ENCODE peak calls at places on chromosomes 16 and 17, in six cellular contexts. W, N, P, T, Z and L are unnamed samples.

GRCh38 chr16:69894675-69895074 is 56.5 kb upstream of the CLEC18A start:
- DNase-seq in W (no peak), N (no peak), P (no peak), T (no peak), Z (no peak), L (peak; percentile 83)

GRCh38 chr17:40714473-40714872 is 10.9 kb upstream of the KRT24 start:
- DNase-seq in W (no peak), N (no peak), P (no peak), T (no peak), Z (no peak), L (no peak)

GRCh38 chr16:77946834-77947233 is 75.5 kb upstream of the CLEC3A start:
- DNase-seq in W (no peak), N (peak; percentile 14), P (no peak), T (no peak), Z (no peak), L (no peak)

GRCh38 chr17:79888811-79889634 is 49.8 kb upstream of the CBX4 start:
- DNase-seq in W (no peak), N (no peak), P (no peak), T (peak; percentile 35), Z (no peak), L (no peak)

GRCh38 chr16:79011282-79011681 is 589.3 kb downstream of the MAF start:
- DNase-seq in W (no peak), N (no peak), P (no peak), T (no peak), Z (no peak), L (no peak)

GRCh38 chr17:19331134-19331533 is 31.4 kb downstream of the B9D1 start:
- DNase-seq in W (no peak), N (peak; percentile 92), P (no peak), T (no peak), Z (no peak), L (no peak)

GRCh38 chr16:5756969-5757368 is 659.4 kb upstream of the EEF2KMT start:
- DNase-seq in W (no peak), N (no peak), P (no peak), T (no peak), Z (no peak), L (no peak)

GRCh38 chr17:27233059-27233458 is 60.9 kb upstream of the WSB1 start:
- DNase-seq in W (no peak), N (no peak), P (no peak), T (no peak), Z (no peak), L (no peak)

GRCh38 chr16:63804126-63804525 is 1317.7 kb downstream of the CDH11 start:
- DNase-seq in W (no peak), N (no peak), P (no peak), T (no peak), Z (no peak), L (no peak)

GRCh38 chr16:87040169-87041117 is 276.7 kb downstream of the C16orf95 start:
- DNase-seq in W (no peak), N (no peak), P (no peak), T (no peak), Z (no peak), L (no peak)

GRCh38 chr16:4116328-4117249 is at the start of gene ADCY9:
- DNase-seq in W (peak; percentile 88), N (peak; percentile 73), P (peak; percentile 86), T (peak; percentile 92), Z (peak; percentile 93), L (peak; percentile 24)

GRCh38 chr17:15351487-15351840 is 10.1 kb upstream of the TEKT3 start:
- DNase-seq in W (no peak), N (no peak), P (no peak), T (no peak), Z (no peak), L (no peak)

GRCh38 chr16:84281077-84281476 is 13.6 kb upstream of the WFDC1 start:
- DNase-seq in W (no peak), N (peak; percentile 9), P (no peak), T (no peak), Z (no peak), L (no peak)

GRCh38 chr16:84284168-84284722 is 10.4 kb upstream of the WFDC1 start:
- DNase-seq in W (peak; percentile 73), N (no peak), P (peak; percentile 59), T (no peak), Z (peak; percentile 83), L (no peak)

GRCh38 chr16:84282533-84282932 is 12.1 kb upstream of the WFDC1 start:
- DNase-seq in W (no peak), N (no peak), P (no peak), T (no peak), Z (no peak), L (no peak)

GRCh38 chr16:84286568-84287220 is 8.0 kb upstream of the WFDC1 start:
- DNase-seq in W (peak; percentile 74), N (peak; percentile 47), P (peak; percentile 75), T (no peak), Z (peak; percentile 87), L (no peak)

DNA sequence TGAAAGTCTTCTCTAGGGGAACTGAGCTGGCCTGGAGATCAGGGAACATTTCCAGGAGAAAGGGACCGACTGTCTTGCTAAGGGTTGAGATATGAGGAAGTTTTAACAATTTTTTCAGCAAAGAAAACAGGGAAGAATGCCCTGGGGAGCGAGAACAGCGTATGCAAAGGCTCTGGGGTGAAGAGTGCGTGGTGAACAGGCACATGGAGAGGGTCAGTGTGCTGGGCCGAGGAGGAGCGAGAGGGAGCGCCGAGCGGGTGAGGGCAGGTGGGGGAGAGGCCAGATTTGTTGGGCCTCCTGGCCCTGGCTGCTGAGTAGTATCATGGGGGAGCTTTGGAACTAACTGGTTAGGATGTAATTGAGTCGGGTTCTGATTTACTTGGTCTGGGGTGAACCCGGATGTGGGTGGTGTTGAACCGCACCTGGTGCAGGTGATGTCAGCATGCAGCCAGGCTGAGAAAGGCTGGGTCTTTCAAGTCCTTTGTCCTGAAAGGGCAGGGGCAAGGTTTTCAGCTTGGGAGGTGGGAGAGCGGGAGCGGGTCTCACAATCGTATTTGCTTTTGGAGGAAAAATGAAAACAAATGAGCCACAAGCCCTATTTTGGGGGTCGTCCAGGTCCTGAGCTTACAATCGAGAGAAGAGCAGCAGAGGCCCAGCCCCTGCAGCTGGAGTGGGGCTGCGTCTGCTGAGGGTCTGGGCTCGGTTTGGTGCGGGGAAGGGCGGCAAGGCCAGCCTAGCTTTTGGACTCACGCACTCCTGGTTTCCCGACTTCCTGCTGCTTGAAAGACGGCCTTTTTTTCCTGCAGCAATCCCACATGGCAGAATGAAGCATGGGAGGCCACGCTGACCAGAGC is 11.1 kb upstream of the WFDC1 start:
- DNase-seq in W (peak; percentile 36), N (no peak), P (no peak), T (no peak), Z (no peak), L (no peak)
- H3K27ac ChIP-seq in W (peak overlapping the region; percentile 60), N (peak overlapping the region; percentile 2), P (peak overlapping the region; percentile 75), T (no peak overlapping the region), Z (no peak overlapping the region), L (no peak overlapping the region)

GRCh38 chr16:15606521-15607220 is 36.3 kb downstream of the MARF1 start:
- DNase-seq in W (no peak), N (no peak), P (no peak), T (no peak), Z (no peak), L (no peak)

GRCh38 chr16:15605869-15606520 is 37.0 kb downstream of the MARF1 start:
- DNase-seq in W (no peak), N (no peak), P (no peak), T (no peak), Z (no peak), L (no peak)

GRCh38 chr16:15609286-15609649 is 33.7 kb downstream of the MARF1 start:
- DNase-seq in W (no peak), N (no peak), P (no peak), T (no peak), Z (no peak), L (no peak)

GRCh38 chr16:15608398-15609285 is 34.3 kb downstream of the MARF1 start:
- DNase-seq in W (no peak), N (peak; percentile 60), P (no peak), T (no peak), Z (no peak), L (no peak)

GRCh38 chr16:15607700-15608396 is 35.1 kb downstream of the MARF1 start:
- DNase-seq in W (peak; percentile 65), N (peak; percentile 82), P (no peak), T (no peak), Z (peak; percentile 63), L (no peak)
- H3K27ac ChIP-seq in W (peak overlapping the region; percentile 79), N (peak overlapping the region; percentile 78), P (peak overlapping the region; percentile 22), T (no peak overlapping the region), Z (peak overlapping the region; percentile 90), L (no peak overlapping the region)

GRCh38 chr17:21242780-21243515 is 10.3 kb downstream of the NATD1 start:
- DNase-seq in W (peak; percentile 58), N (no peak), P (no peak), T (no peak), Z (peak; percentile 75), L (peak; percentile 57)
- H3K27ac ChIP-seq in W (peak overlapping the region; percentile 23), N (no peak overlapping the region), P (no peak overlapping the region), T (no peak overlapping the region), Z (no peak overlapping the region), L (no peak overlapping the region)

DNA sequence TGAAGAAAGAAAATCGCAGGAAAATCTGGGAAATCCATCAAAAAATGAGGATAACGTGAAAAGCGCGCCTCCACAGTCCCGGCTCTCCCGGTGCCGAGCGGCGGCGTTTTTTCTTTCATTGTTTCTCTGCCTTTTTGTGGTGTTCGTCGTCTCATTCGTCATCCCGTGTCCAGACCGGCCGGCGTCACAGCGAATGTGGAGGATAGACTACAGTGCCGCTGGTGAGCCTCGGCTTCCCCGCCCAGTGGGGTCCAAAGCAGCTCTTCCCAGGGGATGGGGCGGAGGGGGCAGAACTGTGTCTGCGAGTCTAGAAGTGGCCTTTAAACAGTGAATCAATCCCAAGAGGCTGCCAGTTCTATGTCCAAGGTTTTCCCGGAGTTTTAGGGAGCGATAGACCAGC is 19.8 kb downstream of the FAM234A start:
- DNase-seq in W (no peak), N (no peak), P (no peak), T (no peak), Z (peak; percentile 51), L (no peak)
- H3K27ac ChIP-seq in W (peak overlapping the region; percentile 2), N (no peak overlapping the region), P (no peak overlapping the region), T (no peak overlapping the region), Z (no peak overlapping the region), L (no peak overlapping the region)

DNA sequence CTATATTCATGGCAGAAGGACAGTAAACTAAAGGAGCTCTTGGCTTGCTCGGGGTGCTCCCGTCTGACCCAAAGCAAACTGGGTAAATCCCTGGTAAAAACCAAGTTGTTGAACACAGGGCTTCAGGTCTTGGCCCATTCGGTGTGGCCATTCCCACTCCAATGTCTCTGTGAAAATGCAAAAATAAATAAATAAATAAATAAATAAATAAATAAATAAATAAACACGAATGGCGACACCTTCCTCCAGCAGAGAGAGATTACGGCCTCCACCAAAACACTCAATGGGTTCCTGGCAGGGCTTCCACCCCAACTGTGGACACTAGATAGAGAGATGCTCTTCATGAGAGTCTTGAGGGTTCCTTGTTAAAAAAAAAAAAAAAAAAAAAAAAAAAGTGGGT is 325.3 kb downstream of the SOX9 start:
- DNase-seq in W (no peak), N (no peak), P (no peak), T (no peak), Z (no peak), L (no peak)
- H3K27ac ChIP-seq in W (no peak overlapping the region), N (peak overlapping the region; percentile 60), P (no peak overlapping the region), T (no peak overlapping the region), Z (no peak overlapping the region), L (no peak overlapping the region)